ENCODE peak calls at places on chromosome 11, in eight cellular contexts. D, K, I, P, X, Q, S and L are unnamed samples. For H3K79me2, the result is how much of the 10 kb centered on the place peaks cover.

GRCh38 chr11:36363361-36364272 is 67.5 kb downstream of the PRR5L start:
- DNase-seq in D (peak), K (no peak), I (no peak), P (peak), X (no peak), Q (peak), S (peak), L (peak)

GRCh38 chr11:73072935-73073481 is 69.1 kb downstream of the FCHSD2 start:
- DNase-seq in D (no peak), K (peak), I (peak), P (peak), X (no peak), Q (peak), S (no peak), L (peak)

GRCh38 chr11:30196400-30197206 is 34.2 kb upstream of the FSHB start:
- DNase-seq in D (peak), K (peak), I (peak), P (peak), X (peak), Q (peak), S (peak), L (no peak)

GRCh38 chr11:117144477-117145392 is 648 bp downstream of the PAFAH1B2 start:
- DNase-seq in D (peak), K (peak), I (peak), P (peak), X (no peak), Q (peak), S (peak), L (peak)

GRCh38 chr11:2533642-2534115 is 88.9 kb downstream of the KCNQ1 start:
- DNase-seq in D (peak), K (peak), I (peak), P (peak), X (peak), Q (peak), S (peak), L (peak)

GRCh38 chr11:2127357-2127971 is 11.7 kb downstream of the IGF2 start:
- DNase-seq in D (no peak), K (no peak), I (no peak), P (no peak), X (no peak), Q (no peak), S (no peak), L (no peak)

GRCh38 chr11:2271077-2271326 is 614 bp upstream of the ASCL2 start:
- DNase-seq in D (no peak), K (no peak), I (no peak), P (peak), X (no peak), Q (no peak), S (peak), L (no peak)

GRCh38 chr11:95788921-95789505 is 569 bp downstream of the FAM76B start:
- DNase-seq in D (peak), K (peak), I (peak), P (peak), X (no peak), Q (peak), S (peak), L (peak)

GRCh38 chr11:2525941-2526807 is 81.4 kb downstream of the KCNQ1 start:
- DNase-seq in D (no peak), K (no peak), I (no peak), P (no peak), X (no peak), Q (no peak), S (no peak), L (no peak)

GRCh38 chr11:107857550-107858216 is 904 bp downstream of the SLC35F2 start:
- DNase-seq in D (peak), K (peak), I (peak), P (no peak), X (no peak), Q (peak), S (no peak), L (no peak)

GRCh38 chr11:64835616-64836447 is 8.6 kb downstream of the CDC42BPG start:
- DNase-seq in D (no peak), K (no peak), I (no peak), P (no peak), X (no peak), Q (no peak), S (no peak), L (no peak)

GRCh38 chr11:1298695-1299492 is 10.5 kb downstream of the TOLLIP start:
- DNase-seq in D (peak), K (peak), I (peak), P (peak), X (no peak), Q (no peak), S (peak), L (peak)

GRCh38 chr11:22044126-22044525 is 148.8 kb upstream of the ANO5 start:
- DNase-seq in D (no peak), K (no peak), I (no peak), P (peak), X (no peak), Q (no peak), S (no peak), L (no peak)

GRCh38 chr11:125429174-125429707 is 66.8 kb downstream of the FEZ1 start:
- DNase-seq in D (peak), K (peak), I (peak), P (peak), X (peak), Q (peak), S (peak), L (peak)

GRCh38 chr11:36376888-36377758 is 81.0 kb downstream of the PRR5L start:
- DNase-seq in D (peak), K (peak), I (no peak), P (peak), X (no peak), Q (peak), S (peak), L (no peak)

GRCh38 chr11:124899376-124900145 is 1.9 kb upstream of the ROBO4 start:
- DNase-seq in D (peak), K (peak), I (no peak), P (no peak), X (no peak), Q (no peak), S (no peak), L (no peak)

GRCh38 chr11:59106363-59107336 is at the start of gene FAM111B:
- DNase-seq in D (peak), K (peak), I (peak), P (peak), X (peak), Q (peak), S (peak), L (peak)

GRCh38 chr11:130096823-130097222 is 27.1 kb downstream of the APLP2 start:
- DNase-seq in D (no peak), K (no peak), I (no peak), P (no peak), X (no peak), Q (no peak), S (no peak), L (no peak)

GRCh38 chr11:69231466-69232018 is 62.4 kb upstream of the MYEOV start:
- DNase-seq in D (no peak), K (no peak), I (no peak), P (no peak), X (no peak), Q (no peak), S (no peak), L (no peak)

GRCh38 chr11:83726316-83726715 is 440.1 kb upstream of the CCDC90B start:
- DNase-seq in D (peak), K (no peak), I (no peak), P (no peak), X (no peak), Q (no peak), S (no peak), L (no peak)

GRCh38 chr11:72098741-72099140 is 4.4 kb downstream of the LAMTOR1 start:
- DNase-seq in D (no peak), K (no peak), I (no peak), P (no peak), X (no peak), Q (no peak), S (no peak), L (no peak)

GRCh38 chr11:98007072-98007471 is 1013.7 kb upstream of the CNTN5 start:
- DNase-seq in D (no peak), K (no peak), I (no peak), P (no peak), X (no peak), Q (no peak), S (no peak), L (no peak)

GRCh38 chr11:6602096-6602940 is 1.1 kb downstream of the RRP8 start:
- DNase-seq in D (no peak), K (no peak), I (no peak), P (no peak), X (no peak), Q (no peak), S (no peak), L (no peak)

GRCh38 chr11:71548120-71548519 is at the start of gene KRTAP5-9:
- DNase-seq in D (no peak), K (no peak), I (no peak), P (no peak), X (no peak), Q (no peak), S (no peak), L (no peak)

GRCh38 chr11:288328-289144 is at the start of gene PGGHG:
- DNase-seq in D (no peak), K (no peak), I (no peak), P (peak), X (no peak), Q (peak), S (no peak), L (no peak)

GRCh38 chr11:11243790-11244469 is 109.1 kb downstream of the CSNK2A3 start:
- DNase-seq in D (peak), K (peak), I (no peak), P (peak), X (no peak), Q (no peak), S (peak), L (no peak)

GRCh38 chr11:117189191-117189940 is 9.8 kb upstream of the TAGLN start:
- DNase-seq in D (no peak), K (no peak), I (no peak), P (no peak), X (no peak), Q (no peak), S (no peak), L (no peak)

GRCh38 chr11:121494355-121495099 is 41.8 kb upstream of the SORL1-AS1 start:
- DNase-seq in D (peak), K (no peak), I (no peak), P (no peak), X (no peak), Q (peak), S (peak), L (no peak)

GRCh38 chr11:45097721-45098493 is 48.5 kb upstream of the PRDM11 start:
- DNase-seq in D (peak), K (peak), I (peak), P (peak), X (no peak), Q (peak), S (peak), L (no peak)

GRCh38 chr11:58061813-58062212 is 31.1 kb downstream of the OR6Q1 start:
- DNase-seq in D (no peak), K (peak), I (peak), P (no peak), X (no peak), Q (no peak), S (no peak), L (no peak)

GRCh38 chr11:87769626-87770025 is 405.6 kb downstream of the RAB38 start:
- DNase-seq in D (no peak), K (no peak), I (no peak), P (no peak), X (no peak), Q (no peak), S (no peak), L (no peak)

GRCh38 chr11:60347084-60347797 is 20.2 kb downstream of the MS4A6E start:
- DNase-seq in D (no peak), K (no peak), I (no peak), P (no peak), X (no peak), Q (no peak), S (no peak), L (no peak)

GRCh38 chr11:129048911-129049310 is 106.2 kb upstream of the TP53AIP1 start:
- DNase-seq in D (no peak), K (peak), I (no peak), P (no peak), X (no peak), Q (no peak), S (no peak), L (no peak)

GRCh38 chr11:122668562-122669090 is 13.1 kb downstream of the UBASH3B start:
- DNase-seq in D (no peak), K (peak), I (peak), P (no peak), X (peak), Q (no peak), S (no peak), L (no peak)

GRCh38 chr11:102940714-102941588 is 14.6 kb downstream of the MMP13 start:
- DNase-seq in D (peak), K (peak), I (peak), P (peak), X (peak), Q (peak), S (peak), L (peak)

GRCh38 chr11:1300569-1301187 is 8.8 kb downstream of the TOLLIP start:
- DNase-seq in D (no peak), K (no peak), I (no peak), P (no peak), X (no peak), Q (no peak), S (no peak), L (no peak)

GRCh38 chr11:112401036-112401769 is 140.5 kb upstream of the PLET1 start:
- DNase-seq in D (no peak), K (peak), I (no peak), P (no peak), X (no peak), Q (no peak), S (peak), L (no peak)

GRCh38 chr11:44538375-44539054 is 26.9 kb upstream of the CD82 start:
- DNase-seq in D (peak), K (peak), I (peak), P (peak), X (peak), Q (peak), S (peak), L (peak)

GRCh38 chr11:110431212-110432073 is 1.7 kb downstream of the FDX1 start:
- DNase-seq in D (no peak), K (peak), I (peak), P (no peak), X (no peak), Q (peak), S (no peak), L (no peak)
- H3K79me2 ChIP-seq in D (under half), K (half or more), I (under half), P (half or more), X (half or more), Q (half or more), S (under half), L (half or more)

GRCh38 chr11:76325149-76325548 is 55.8 kb downstream of the THAP12 start:
- DNase-seq in D (no peak), K (no peak), I (no peak), P (no peak), X (no peak), Q (no peak), S (no peak), L (no peak)

GRCh38 chr11:76329084-76329648 is 51.8 kb downstream of the THAP12 start:
- DNase-seq in D (peak), K (no peak), I (peak), P (peak), X (peak), Q (no peak), S (peak), L (no peak)

GRCh38 chr11:76327756-76328388 is 53.1 kb downstream of the THAP12 start:
- DNase-seq in D (no peak), K (no peak), I (no peak), P (no peak), X (no peak), Q (no peak), S (no peak), L (no peak)

GRCh38 chr11:76329983-76330382 is 50.9 kb downstream of the THAP12 start:
- DNase-seq in D (peak), K (no peak), I (no peak), P (no peak), X (no peak), Q (no peak), S (no peak), L (no peak)

DNA sequence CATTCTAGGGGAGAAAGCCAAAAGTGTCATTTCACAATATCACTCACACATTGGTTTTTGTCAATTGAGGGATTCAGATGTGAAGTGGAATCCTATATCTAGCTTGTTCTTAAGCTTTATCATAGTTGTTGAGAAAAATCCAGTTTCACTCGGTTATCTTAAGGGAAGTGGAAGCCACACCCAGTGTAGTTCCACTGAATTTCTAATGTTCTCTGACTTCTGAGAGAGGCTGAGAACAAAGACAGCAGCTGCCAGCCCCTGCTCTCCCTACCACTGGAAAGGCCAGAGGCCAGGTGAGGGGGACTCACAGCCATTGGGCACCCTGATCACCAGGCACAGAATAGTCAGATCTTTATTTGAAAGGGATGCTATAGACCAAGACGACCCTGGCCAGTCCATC is 53.7 kb downstream of the THAP12 start:
- DNase-seq in D (no peak), K (no peak), I (no peak), P (no peak), X (no peak), Q (no peak), S (no peak), L (no peak)
- H3K79me2 ChIP-seq in D (under half), K (under half), I (under half), P (under half), X (under half), Q (under half), S (under half), L (under half)

GRCh38 chr11:46522682-46523281 is 71.0 kb downstream of the AMBRA1 start:
- DNase-seq in D (no peak), K (no peak), I (no peak), P (no peak), X (no peak), Q (no peak), S (no peak), L (no peak)

GRCh38 chr11:46523290-46523689 is 70.5 kb downstream of the AMBRA1 start:
- DNase-seq in D (no peak), K (no peak), I (no peak), P (no peak), X (no peak), Q (no peak), S (no peak), L (no peak)

GRCh38 chr11:46519351-46519750 is 74.5 kb downstream of the AMBRA1 start:
- DNase-seq in D (no peak), K (no peak), I (no peak), P (no peak), X (no peak), Q (no peak), S (no peak), L (no peak)

GRCh38 chr11:46521947-46522681 is 71.7 kb downstream of the AMBRA1 start:
- DNase-seq in D (peak), K (no peak), I (peak), P (no peak), X (no peak), Q (no peak), S (peak), L (no peak)

DNA sequence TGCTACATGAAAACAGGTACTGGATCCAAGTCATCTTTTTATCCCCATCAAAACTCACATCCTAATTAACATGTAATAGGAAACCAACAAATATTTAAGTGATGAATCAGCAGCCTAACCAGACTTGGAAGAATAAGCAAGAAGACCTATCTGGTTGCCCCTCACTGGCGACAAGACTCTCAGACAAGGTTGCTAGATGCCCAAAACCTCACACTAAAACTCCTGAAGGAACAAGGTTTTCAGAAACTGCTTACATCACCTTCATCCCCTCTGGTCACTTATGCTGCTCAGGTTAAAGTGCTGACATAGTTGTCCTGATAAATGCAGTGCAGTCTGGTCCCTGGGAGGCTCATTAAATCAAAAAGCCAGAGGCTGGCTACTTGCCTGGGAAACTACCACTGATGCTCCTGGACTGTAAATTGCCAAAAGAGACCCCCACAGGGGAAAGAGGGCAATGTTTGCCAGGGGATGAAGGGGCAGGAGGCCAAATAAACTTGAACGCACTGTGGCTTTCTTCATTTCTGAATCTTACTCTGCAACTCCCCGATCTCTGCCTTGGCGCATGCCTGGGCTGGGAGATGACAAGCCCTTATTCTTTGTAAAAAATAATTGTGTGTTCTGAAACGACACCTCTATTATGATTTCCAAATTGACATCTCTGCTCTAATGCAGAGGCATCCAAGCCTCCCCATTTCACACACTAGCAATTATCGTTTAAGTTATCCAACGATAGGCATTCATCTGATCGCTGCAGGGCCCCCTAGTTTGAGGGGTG is 72.7 kb downstream of the AMBRA1 start:
- DNase-seq in D (peak), K (peak), I (peak), P (no peak), X (no peak), Q (no peak), S (peak), L (peak)
- H3K79me2 ChIP-seq in D (under half), K (half or more), I (under half), P (half or more), X (half or more), Q (half or more), S (half or more), L (half or more)

GRCh38 chr11:66106786-66107599 is 36.9 kb downstream of the PACS1 start:
- DNase-seq in D (peak), K (no peak), I (no peak), P (no peak), X (no peak), Q (no peak), S (peak), L (no peak)
- H3K79me2 ChIP-seq in D (under half), K (half or more), I (under half), P (half or more), X (under half), Q (under half), S (under half), L (under half)

GRCh38 chr11:94768602-94769511 is 701 bp downstream of the AMOTL1 start:
- DNase-seq in D (no peak), K (peak), I (peak), P (peak), X (no peak), Q (peak), S (peak), L (no peak)
- H3K79me2 ChIP-seq in D (half or more), K (half or more), I (under half), P (half or more), X (half or more), Q (under half), S (half or more), L (half or more)

GRCh38 chr11:85517272-85517671 is 109.9 kb downstream of the DLG2 start:
- DNase-seq in D (no peak), K (no peak), I (no peak), P (no peak), X (no peak), Q (no peak), S (no peak), L (no peak)
- H3K79me2 ChIP-seq in D (under half), K (under half), I (under half), P (under half), X (under half), Q (under half), S (under half), L (under half)

GRCh38 chr11:34318111-34319037 is 39.4 kb downstream of the ABTB2 start:
- DNase-seq in D (no peak), K (peak), I (no peak), P (peak), X (no peak), Q (no peak), S (no peak), L (no peak)
- H3K79me2 ChIP-seq in D (under half), K (under half), I (under half), P (half or more), X (under half), Q (under half), S (under half), L (half or more)